ENCODE peak calls at places on chromosomes 11 and 22, in six cellular contexts. I is neuronal stem cell, F is IMR-90, L is mesenchymal stem cell, K is H1, C is trophoblast cell. R is an unnamed sample.

GRCh38 chr11:31106963-31107576 is 262.5 kb downstream of the DCDC1 start:
- DNase-seq in I (peak; percentile 78), F (peak; percentile 7), L (peak; percentile 25), K (peak; percentile 36), C (peak; percentile 53), R (peak; percentile 67)

GRCh38 chr11:63762662-63763505 is 5.7 kb downstream of the ZFTA start:
- DNase-seq in I (peak; percentile 71), F (no peak), L (peak; percentile 43), K (no peak), C (peak; percentile 18), R (peak; percentile 58)

GRCh38 chr11:68003846-68004550 is at the start of gene UNC93B1:
- DNase-seq in I (peak; percentile 47), F (peak; percentile 76), L (peak; percentile 78), K (no peak), C (peak; percentile 78), R (peak; percentile 85)

GRCh38 chr11:46278387-46279173 is 1.1 kb downstream of the CREB3L1 start:
- DNase-seq in I (no peak), F (peak; percentile 59), L (peak; percentile 79), K (no peak), C (no peak), R (peak; percentile 75)

GRCh38 chr11:12765428-12765827 is 91.2 kb downstream of the TEAD1 start:
- DNase-seq in I (no peak), F (peak; percentile 60), L (peak; percentile 74), K (no peak), C (no peak), R (no peak)

GRCh38 chr11:2447951-2448650 is 3.3 kb downstream of the KCNQ1 start:
- DNase-seq in I (no peak), F (no peak), L (no peak), K (no peak), C (no peak), R (no peak)

GRCh38 chr22:25113316-25113721 is 86.3 kb upstream of the CRYBB3 start:
- DNase-seq in I (no peak), F (no peak), L (peak; percentile 43), K (no peak), C (no peak), R (no peak)

GRCh38 chr11:117511981-117512448 is 184.4 kb downstream of the CEP164 start:
- DNase-seq in I (no peak), F (no peak), L (no peak), K (no peak), C (no peak), R (no peak)

GRCh38 chr11:132876301-132877071 is 655.8 kb downstream of the OPCML start:
- DNase-seq in I (no peak), F (no peak), L (no peak), K (no peak), C (no peak), R (no peak)

GRCh38 chr11:122556605-122557004 is 98.9 kb upstream of the UBASH3B start:
- DNase-seq in I (no peak), F (no peak), L (no peak), K (no peak), C (no peak), R (peak; percentile 79)

GRCh38 chr11:77725433-77725832 is 87.8 kb upstream of the CLNS1A start:
- DNase-seq in I (no peak), F (no peak), L (no peak), K (no peak), C (no peak), R (no peak)

GRCh38 chr11:76610371-76610770 is 60.2 kb downstream of the LRRC32 start:
- DNase-seq in I (no peak), F (no peak), L (no peak), K (no peak), C (no peak), R (no peak)

GRCh38 chr11:126197277-126197939 is 14.0 kb downstream of the RPUSD4 start:
- DNase-seq in I (no peak), F (peak; percentile 90), L (peak; percentile 54), K (no peak), C (peak; percentile 96), R (no peak)

GRCh38 chr11:134607963-134608750 is 196.1 kb upstream of the B3GAT1 start:
- DNase-seq in I (no peak), F (no peak), L (no peak), K (no peak), C (no peak), R (no peak)

GRCh38 chr11:113272927-113273615 is 41.3 kb upstream of the TTC12 start:
- DNase-seq in I (no peak), F (no peak), L (no peak), K (no peak), C (no peak), R (no peak)

GRCh38 chr11:843818-844692 is 1.4 kb downstream of the TSPAN4 start:
- DNase-seq in I (no peak), F (peak; percentile 90), L (peak; percentile 93), K (peak; percentile 89), C (no peak), R (peak; percentile 96)

GRCh38 chr11:127074151-127074761 is 73.7 kb upstream of the KIRREL3 start:
- DNase-seq in I (peak; percentile 9), F (peak; percentile 72), L (peak; percentile 21), K (peak; percentile 21), C (peak; percentile 62), R (peak; percentile 62)

GRCh38 chr11:94788396-94788795 is 20.2 kb downstream of the AMOTL1 start:
- DNase-seq in I (no peak), F (no peak), L (peak; percentile 62), K (no peak), C (no peak), R (no peak)

GRCh38 chr11:132779487-132779886 is 752.8 kb downstream of the OPCML start:
- DNase-seq in I (no peak), F (peak; percentile 21), L (no peak), K (no peak), C (no peak), R (no peak)

GRCh38 chr11:99822846-99823565 is 802.3 kb downstream of the CNTN5 start:
- DNase-seq in I (no peak), F (peak; percentile 7), L (peak; percentile 17), K (no peak), C (no peak), R (no peak)

GRCh38 chr22:46022881-46023512 is 46.0 kb upstream of the WNT7B start:
- DNase-seq in I (no peak), F (no peak), L (no peak), K (no peak), C (no peak), R (no peak)
- H3K14ac ChIP-seq in I (no peak overlapping the region), F (no peak overlapping the region), L (no peak overlapping the region), K (no peak overlapping the region), C (no peak overlapping the region), R (no peak overlapping the region)

GRCh38 chr11:56197367-56197766 is 20.9 kb downstream of the OR5J2 start:
- DNase-seq in I (no peak), F (no peak), L (no peak), K (no peak), C (no peak), R (no peak)
- H4K91ac ChIP-seq in I (no peak overlapping the region), F (no peak overlapping the region), L (no peak overlapping the region), K (no peak overlapping the region), C (no peak overlapping the region), R (no peak overlapping the region)

GRCh38 chr22:38948181-38948940 is 9.0 kb upstream of the APOBEC3A start:
- DNase-seq in I (no peak), F (no peak), L (no peak), K (no peak), C (no peak), R (no peak)
- H3K14ac ChIP-seq in I (no peak overlapping the region), F (no peak overlapping the region), L (no peak overlapping the region), K (no peak overlapping the region), C (no peak overlapping the region), R (no peak overlapping the region)

GRCh38 chr11:121513807-121514206 is 61.0 kb upstream of the SORL1-AS1 start:
- DNase-seq in I (no peak), F (no peak), L (no peak), K (no peak), C (no peak), R (no peak)

GRCh38 chr11:121510438-121510837 is 57.7 kb upstream of the SORL1-AS1 start:
- DNase-seq in I (no peak), F (no peak), L (no peak), K (no peak), C (no peak), R (no peak)

GRCh38 chr11:121512468-121513465 is 60.0 kb upstream of the SORL1-AS1 start:
- DNase-seq in I (no peak), F (no peak), L (no peak), K (no peak), C (no peak), R (no peak)

GRCh38 chr11:121503056-121503455 is 50.3 kb upstream of the SORL1-AS1 start:
- DNase-seq in I (no peak), F (no peak), L (no peak), K (no peak), C (no peak), R (no peak)

DNA sequence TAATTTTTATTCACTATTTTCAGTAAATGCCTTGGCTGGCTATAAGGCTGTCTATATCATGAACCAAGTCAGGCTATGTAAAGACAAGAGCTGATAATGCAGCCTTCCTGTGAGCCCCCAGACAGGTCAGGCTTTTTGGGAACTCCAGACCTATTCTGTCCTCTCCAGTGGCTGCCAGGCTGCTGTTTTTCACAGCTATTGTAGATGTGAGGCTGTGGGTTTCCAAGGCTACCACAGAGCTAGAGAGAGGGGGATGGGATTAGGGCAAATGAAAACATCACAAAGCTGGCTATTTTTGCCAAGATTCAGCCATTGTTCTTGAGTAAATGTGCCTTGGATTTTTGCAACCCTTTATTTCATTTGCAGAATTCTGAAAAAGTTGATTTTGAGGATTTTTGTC is 55.7 kb upstream of the SORL1-AS1 start:
- DNase-seq in I (peak; percentile 32), F (no peak), L (no peak), K (no peak), C (no peak), R (no peak)
- H4K91ac ChIP-seq in I (no peak overlapping the region), F (no peak overlapping the region), L (no peak overlapping the region), K (no peak overlapping the region), C (no peak overlapping the region), R (no peak overlapping the region)

GRCh38 chr22:22037740-22038139 is 55.2 kb upstream of the TOP3B start:
- DNase-seq in I (peak; percentile 33), F (peak; percentile 91), L (peak; percentile 59), K (no peak), C (no peak), R (no peak)
- H3K14ac ChIP-seq in I (no peak overlapping the region), F (no peak overlapping the region), L (no peak overlapping the region), K (no peak overlapping the region), C (no peak overlapping the region), R (no peak overlapping the region)